ENCODE peak calls at places on chromosomes 16 and 17, in seven cellular contexts. X is B cell, B is GM04504, V is cardiac fibroblast, A is AG04450, S is astrocyte of the hippocampus, M is nucleus accumbens. K is an unnamed sample.

GRCh38 chr16:79381552-79382042 is 218.9 kb downstream of the MAF start:
- DNase-seq in S (no peak), B (no peak), V (no peak), X (no peak), M (no peak), A (no peak), K (no peak)

GRCh38 chr17:37176683-37177082 is 199.1 kb upstream of the C17orf78 start:
- DNase-seq in S (peak), X (no peak), V (peak), M (no peak), A (no peak), B (no peak), K (no peak)

GRCh38 chr16:85521737-85522042 is 91.4 kb upstream of the GSE1 start:
- DNase-seq in B (no peak), V (no peak), X (no peak), M (no peak), A (no peak), S (peak), K (no peak)

GRCh38 chr17:49994085-49995054 is 654 bp downstream of the DLX3 start:
- DNase-seq in A (no peak), V (no peak), M (no peak), B (no peak), S (no peak), X (peak), K (no peak)

GRCh38 chr17:80365983-80366382 is 49.0 kb upstream of the ENDOV start:
- DNase-seq in M (no peak), B (no peak), V (no peak), A (no peak), S (no peak), X (no peak), K (no peak)

GRCh38 chr16:75402821-75403475 is 30.4 kb downstream of the CFDP1 start:
- DNase-seq in X (peak), M (no peak), A (no peak), B (no peak), V (peak), S (peak), K (no peak)

GRCh38 chr17:10234033-10234432 is 35.6 kb upstream of the GAS7 start:
- DNase-seq in A (no peak), M (no peak), B (no peak), V (no peak), X (no peak), S (no peak), K (no peak)

GRCh38 chr17:21286066-21286770 is 1.7 kb downstream of the MAP2K3 start:
- DNase-seq in M (no peak), X (no peak), V (peak), A (peak), B (peak), S (peak), K (peak)

GRCh38 chr17:17940451-17940911 is 31.7 kb downstream of the TOM1L2 start:
- DNase-seq in A (no peak), M (no peak), X (no peak), B (no peak), V (peak), S (peak), K (no peak)

GRCh38 chr17:77323413-77324171 is 182.8 kb downstream of the SEC14L1 start:
- DNase-seq in A (no peak), S (peak), X (peak), M (no peak), V (peak), B (peak), K (no peak)

GRCh38 chr17:49003557-49004511 is 6.6 kb downstream of the IGF2BP1 start:
- DNase-seq in V (peak), X (peak), S (peak), B (no peak), M (no peak), A (no peak), K (no peak)

GRCh38 chr17:35786941-35787432 is 8.5 kb downstream of the MMP28 start:
- DNase-seq in B (no peak), V (peak), M (no peak), A (no peak), X (no peak), S (no peak), K (no peak)

GRCh38 chr16:14531101-14531500 is 99.0 kb downstream of the PARN start:
- DNase-seq in S (no peak), B (no peak), V (no peak), X (no peak), M (no peak), A (no peak), K (no peak)

K was measured in esophagus squamous epithelium.